ENCODE peak calls at places on chromosomes 1 and 21, in eight cellular contexts. E, R, O, S, V, D, F and G are unnamed samples.

GRCh38 chr1:201990427-201990826 is 8.0 kb downstream of the RNPEP start:
- DNase-seq in E (no peak), R (no peak), O (no peak), S (no peak), V (peak; percentile 49), D (no peak), F (no peak), G (peak; percentile 19)

GRCh38 chr1:36754366-36754765 is 271.7 kb upstream of the CSF3R start:
- DNase-seq in E (no peak), R (no peak), O (no peak), S (no peak), V (no peak), D (peak; percentile 14), F (no peak), G (no peak)

GRCh38 chr1:218466341-218467010 is 121.3 kb downstream of the TGFB2 start:
- DNase-seq in E (no peak), R (no peak), O (no peak), S (no peak), V (no peak), D (no peak), F (no peak), G (no peak)

GRCh38 chr1:171457412-171457811 is 27.9 kb upstream of the PRRC2C start:
- DNase-seq in E (no peak), R (no peak), O (no peak), S (peak; percentile 60), V (no peak), D (no peak), F (no peak), G (no peak)

GRCh38 chr1:23118957-23119792 is 49.5 kb downstream of the LUZP1 start:
- DNase-seq in E (no peak), R (peak; percentile 80), O (no peak), S (peak; percentile 37), V (no peak), D (no peak), F (peak; percentile 38), G (no peak)

GRCh38 chr1:116409751-116410182 is 36.7 kb downstream of the ATP1A1 start:
- DNase-seq in E (no peak), R (no peak), O (no peak), S (peak; percentile 12), V (no peak), D (no peak), F (no peak), G (no peak)

GRCh38 chr1:34761776-34762307 is 2.3 kb downstream of the GJB4 start:
- DNase-seq in E (no peak), R (no peak), O (no peak), S (no peak), V (no peak), D (no peak), F (no peak), G (no peak)

GRCh38 chr1:86906419-86906818 is 7.5 kb downstream of the SELENOF start:
- DNase-seq in E (no peak), R (no peak), O (no peak), S (no peak), V (no peak), D (no peak), F (no peak), G (no peak)

GRCh38 chr1:226481133-226481532 is 67.4 kb upstream of the STUM start:
- DNase-seq in E (no peak), R (no peak), O (no peak), S (no peak), V (no peak), D (no peak), F (no peak), G (no peak)

GRCh38 chr1:225460737-225461532 is 33.1 kb upstream of the LBR start:
- DNase-seq in E (no peak), R (peak; percentile 86), O (no peak), S (no peak), V (no peak), D (no peak), F (peak; percentile 29), G (no peak)

GRCh38 chr1:36620142-36620541 is 137.4 kb upstream of the CSF3R start:
- DNase-seq in E (no peak), R (no peak), O (no peak), S (no peak), V (no peak), D (no peak), F (no peak), G (no peak)

GRCh38 chr21:37639756-37640155 is 273.2 kb downstream of the DYRK1A start:
- DNase-seq in E (no peak), R (no peak), O (no peak), S (no peak), V (no peak), D (no peak), F (no peak), G (no peak)

GRCh38 chr1:22976461-22977243 is 4.0 kb upstream of the LACTBL1 start:
- DNase-seq in E (peak; percentile 46), R (peak; percentile 65), O (peak; percentile 40), S (peak; percentile 85), V (peak; percentile 21), D (peak; percentile 93), F (no peak), G (peak; percentile 71)

GRCh38 chr1:86992790-86993189 is 78.4 kb downstream of the HS2ST1 start:
- DNase-seq in E (no peak), R (no peak), O (no peak), S (no peak), V (no peak), D (no peak), F (no peak), G (no peak)

GRCh38 chr1:85605519-85606413 is 25.2 kb downstream of the CCN1 start:
- DNase-seq in E (no peak), R (no peak), O (no peak), S (no peak), V (no peak), D (peak; percentile 51), F (no peak), G (no peak)

GRCh38 chr21:33070921-33071877 is 1.3 kb downstream of the OLIG1 start:
- DNase-seq in E (no peak), R (no peak), O (no peak), S (no peak), V (no peak), D (peak; percentile 78), F (no peak), G (no peak)

GRCh38 chr1:235583511-235584001 is 66.0 kb downstream of the GNG4 start:
- DNase-seq in E (no peak), R (no peak), O (no peak), S (no peak), V (no peak), D (no peak), F (no peak), G (no peak)

GRCh38 chr1:31788138-31788824 is 24.1 kb upstream of the ADGRB2 start:
- DNase-seq in E (peak; percentile 96), R (peak; percentile 94), O (peak; percentile 87), S (peak; percentile 89), V (peak; percentile 91), D (peak; percentile 98), F (peak; percentile 83), G (peak; percentile 96)

GRCh38 chr1:53107570-53108322 is 34.7 kb downstream of the SLC1A7 start:
- DNase-seq in E (no peak), R (no peak), O (no peak), S (peak; percentile 94), V (no peak), D (peak; percentile 68), F (no peak), G (no peak)

GRCh38 chr1:228066891-228067654 is 15.4 kb upstream of the ARF1 start:
- DNase-seq in E (no peak), R (peak; percentile 40), O (no peak), S (no peak), V (no peak), D (peak; percentile 66), F (no peak), G (no peak)
- H3K27me3 ChIP-seq in E (peaks cover 57% of the 10 kb centered on the region), R (peaks cover 29% of the 10 kb centered on the region), O (peaks cover 65% of the 10 kb centered on the region), S (peaks cover 42% of the 10 kb centered on the region), V (peaks cover 62% of the 10 kb centered on the region), D (peaks cover 47% of the 10 kb centered on the region), F (peaks cover 33% of the 10 kb centered on the region), G (no peaks in the 10 kb centered on the region)

GRCh38 chr1:29519733-29520132 is 283.4 kb downstream of the PTPRU start:
- DNase-seq in E (no peak), R (peak; percentile 18), O (no peak), S (no peak), V (no peak), D (no peak), F (no peak), G (no peak)
- H3K27me3 ChIP-seq in E (peaks cover 9% of the 10 kb centered on the region), R (no peaks in the 10 kb centered on the region), O (peaks cover 9% of the 10 kb centered on the region), S (peaks cover 13% of the 10 kb centered on the region), V (peaks cover 93% of the 10 kb centered on the region), D (peaks cover 43% of the 10 kb centered on the region), F (no peaks in the 10 kb centered on the region), G (no peaks in the 10 kb centered on the region)

GRCh38 chr1:152108899-152109222 is 6.4 kb downstream of the TCHH start:
- DNase-seq in E (no peak), R (no peak), O (no peak), S (no peak), V (no peak), D (peak; percentile 67), F (no peak), G (no peak)

GRCh38 chr1:152109998-152110294 is 5.3 kb downstream of the TCHH start:
- DNase-seq in E (no peak), R (no peak), O (no peak), S (no peak), V (no peak), D (peak; percentile 52), F (no peak), G (no peak)

GRCh38 chr1:152109231-152109997 is 5.8 kb downstream of the TCHH start:
- DNase-seq in E (no peak), R (no peak), O (no peak), S (peak; percentile 6), V (no peak), D (peak; percentile 69), F (no peak), G (no peak)

GRCh38 chr1:152107984-152108898 is 7.0 kb downstream of the TCHH start:
- DNase-seq in E (no peak), R (no peak), O (no peak), S (peak; percentile 46), V (peak; percentile 23), D (peak; percentile 84), F (no peak), G (no peak)

DNA sequence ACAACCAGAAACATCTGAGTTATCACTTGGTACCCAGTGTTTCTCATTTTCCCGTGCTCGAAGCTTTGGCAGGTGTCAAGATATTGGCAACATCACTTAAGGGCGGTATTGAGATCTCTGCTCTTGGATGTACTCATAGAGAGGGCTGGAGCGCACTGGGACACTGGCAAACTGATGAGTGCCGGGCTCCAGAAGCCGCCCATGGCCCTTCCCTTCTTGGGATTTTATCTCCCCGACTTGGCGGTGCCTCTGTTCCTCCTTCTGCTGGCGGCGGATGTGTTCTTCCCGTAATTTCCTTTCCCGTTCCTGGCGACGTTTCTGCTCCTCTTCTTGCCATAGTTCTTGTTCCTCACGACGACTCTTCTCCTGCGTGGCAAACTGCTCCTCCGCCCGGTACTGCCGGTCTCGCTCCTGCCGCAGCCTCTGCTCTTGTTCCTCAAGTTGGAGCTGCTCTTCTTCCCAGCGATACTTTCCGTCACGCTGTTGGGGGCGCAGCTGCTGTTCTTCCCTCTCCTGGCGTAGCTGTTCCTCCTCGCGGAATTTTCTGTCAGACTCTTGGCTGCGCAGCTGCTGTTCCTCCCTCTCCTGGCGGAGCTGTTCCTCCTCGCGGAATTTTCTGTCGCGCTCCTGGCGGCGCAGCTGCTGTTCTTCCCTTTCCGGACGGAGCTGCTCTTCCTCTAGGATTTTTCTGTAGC is 7.8 kb downstream of the TCHH start:
- DNase-seq in E (no peak), R (no peak), O (no peak), S (no peak), V (no peak), D (no peak), F (no peak), G (no peak)
- H3K27me3 ChIP-seq in E (peaks cover 85% of the 10 kb centered on the region), R (peaks cover 42% of the 10 kb centered on the region), O (peaks cover 71% of the 10 kb centered on the region), S (peaks cover 49% of the 10 kb centered on the region), V (peaks cover 100% of the 10 kb centered on the region), D (peaks cover 75% of the 10 kb centered on the region), F (peaks cover 37% of the 10 kb centered on the region), G (peaks cover 51% of the 10 kb centered on the region)

GRCh38 chr1:152451254-152451653 is 37.2 kb upstream of the CRNN start:
- DNase-seq in E (no peak), R (no peak), O (no peak), S (no peak), V (no peak), D (peak; percentile 49), F (no peak), G (no peak)
- H3K27me3 ChIP-seq in E (no peaks in the 10 kb centered on the region), R (no peaks in the 10 kb centered on the region), O (no peaks in the 10 kb centered on the region), S (no peaks in the 10 kb centered on the region), V (peaks cover 11% of the 10 kb centered on the region), D (no peaks in the 10 kb centered on the region), F (no peaks in the 10 kb centered on the region), G (no peaks in the 10 kb centered on the region)